ENCODE peak calls at places on chromosome 17, in nine cellular contexts. V is AG09319; E is activated CD4-positive, CD25-positive, alpha-beta regulatory T cell; Y is NCI-H2029 treated with DMSO at 0.1 percent for 48 hours; B is tibial artery; S is T-helper 1 cell; C is EL; T is NCI-H1417 treated with DMSO at 0.1 percent for 48 hours; P is adipocyte. G is an unnamed sample.

GRCh38 chr17:41547921-41548843 is 20.1 kb upstream of the KRT19 start:
- DNase-seq in V (peak), E (no peak), Y (no peak), B (peak), S (no peak), C (peak), T (no peak), P (peak), G (peak)

GRCh38 chr17:45408611-45409421 is 23.9 kb downstream of the ARHGAP27 start:
- DNase-seq in V (no peak), E (no peak), Y (no peak), B (no peak), S (no peak), C (no peak), T (no peak), P (peak), G (no peak)

GRCh38 chr17:869067-869466 is 86.9 kb downstream of the MRM3 start:
- DNase-seq in V (peak), E (no peak), Y (no peak), B (peak), S (no peak), C (peak), T (no peak), P (peak), G (no peak)

GRCh38 chr17:40551091-40551873 is 14.0 kb downstream of the CCR7 start:
- DNase-seq in V (peak), E (no peak), Y (peak), B (peak), S (no peak), C (peak), T (no peak), P (peak), G (no peak)

GRCh38 chr17:74520790-74521480 is 10.3 kb downstream of the CD300LB start:
- DNase-seq in V (no peak), E (no peak), Y (no peak), B (no peak), S (no peak), C (no peak), T (no peak), P (no peak), G (no peak)

GRCh38 chr17:5508855-5509254 is 22.5 kb downstream of the MIS12 start:
- DNase-seq in V (no peak), E (no peak), Y (no peak), B (no peak), S (no peak), C (peak), T (peak), P (peak), G (no peak)

GRCh38 chr17:5485270-5486205 is at the start of gene DERL2:
- DNase-seq in V (no peak), E (no peak), Y (no peak), B (no peak), S (no peak), C (peak), T (no peak), P (peak), G (no peak)

GRCh38 chr17:16327018-16327417 is 26.3 kb downstream of the CENPV start:
- DNase-seq in V (no peak), E (no peak), Y (no peak), B (no peak), S (no peak), C (no peak), T (no peak), P (no peak), G (no peak)

GRCh38 chr17:4310349-4311060 is 46.7 kb upstream of the ANKFY1 start:
- DNase-seq in V (peak), E (no peak), Y (no peak), B (no peak), S (no peak), C (no peak), T (no peak), P (no peak), G (no peak)

GRCh38 chr17:8249621-8250020 is 532 bp downstream of the PFAS start:
- DNase-seq in V (no peak), E (no peak), Y (no peak), B (no peak), S (no peak), C (no peak), T (no peak), P (no peak), G (no peak)

GRCh38 chr17:45150911-45151809 is 2.9 kb downstream of the HEXIM1 start:
- DNase-seq in V (no peak), E (no peak), Y (no peak), B (no peak), S (no peak), C (no peak), T (no peak), P (peak), G (no peak)

GRCh38 chr17:5226940-5227878 is 7.5 kb downstream of the SCIMP start:
- DNase-seq in V (no peak), E (no peak), Y (no peak), B (no peak), S (no peak), C (no peak), T (no peak), P (no peak), G (no peak)

GRCh38 chr17:32927724-32928526 is at the start of gene TMEM98:
- DNase-seq in V (no peak), E (no peak), Y (no peak), B (no peak), S (no peak), C (peak), T (no peak), P (peak), G (no peak)

GRCh38 chr17:32484041-32484461 is 2.7 kb upstream of the CDK5R1 start:
- DNase-seq in V (no peak), E (no peak), Y (no peak), B (no peak), S (no peak), C (no peak), T (no peak), P (no peak), G (no peak)

GRCh38 chr17:32492648-32493289 is 6.0 kb downstream of the CDK5R1 start:
- DNase-seq in V (no peak), E (no peak), Y (no peak), B (no peak), S (no peak), C (no peak), T (no peak), P (no peak), G (no peak)

GRCh38 chr17:42520540-42520951 is 15.5 kb upstream of the NAGLU start:
- DNase-seq in V (no peak), E (peak), Y (no peak), B (no peak), S (no peak), C (no peak), T (no peak), P (no peak), G (no peak)

G was measured in stimulated activated CD8-positive, alpha-beta memory T cell treated with anti-CD3 and anti-CD28 coated beads, Interleukin-7, amount 100 ng/mL, for 24 hours.